ENCODE peak calls at places on chromosomes 11 and 22, in seven cellular contexts. E is heart right ventricle, A is heart left ventricle, D is GM13976, W is lung microvascular endothelial cell, H is testis, Y is iPS DF 19.7. U is an unnamed sample.

GRCh38 chr22:28903080-28903479 is 19.7 kb downstream of the ZNRF3 start:
- DNase-seq in E (peak), A (peak), D (no peak), W (no peak), H (peak), Y (no peak), U (no peak)

GRCh38 chr22:36417281-36417686 is 29.5 kb upstream of the MYH9 start:
- DNase-seq in E (no peak), A (no peak), D (no peak), W (peak), H (no peak), Y (no peak), U (no peak)

GRCh38 chr11:20162340-20162739 is 2.1 kb upstream of the DBX1 start:
- DNase-seq in E (no peak), A (no peak), D (peak), W (no peak), H (no peak), Y (no peak), U (no peak)

GRCh38 chr22:44925465-44926123 is 84.2 kb downstream of the PHF21B start:
- DNase-seq in E (no peak), A (no peak), D (no peak), W (no peak), H (no peak), Y (no peak), U (no peak)

GRCh38 chr22:29702025-29702930 is 17.5 kb upstream of the CABP7 start:
- DNase-seq in E (no peak), A (no peak), D (no peak), W (no peak), H (no peak), Y (no peak), U (no peak)

GRCh38 chr11:57363681-57364080 is 17.3 kb downstream of the PRG3 start:
- DNase-seq in E (no peak), A (no peak), D (no peak), W (no peak), H (no peak), Y (no peak), U (no peak)

GRCh38 chr11:122656631-122657101 is 1.1 kb downstream of the UBASH3B start:
- DNase-seq in E (peak), A (peak), D (peak), W (peak), H (peak), Y (no peak), U (no peak)

GRCh38 chr11:44638032-44638431 is 72.6 kb downstream of the CD82 start:
- DNase-seq in E (no peak), A (no peak), D (no peak), W (peak), H (peak), Y (no peak), U (no peak)

GRCh38 chr11:44631831-44632230 is 66.4 kb downstream of the CD82 start:
- DNase-seq in E (no peak), A (peak), D (peak), W (no peak), H (peak), Y (no peak), U (no peak)

GRCh38 chr11:92550411-92550810 is 325.8 kb downstream of the FAT3 start:
- DNase-seq in E (no peak), A (no peak), D (no peak), W (no peak), H (no peak), Y (peak), U (peak)

GRCh38 chr22:32269316-32269715 is 14.2 kb upstream of the SLC5A4 start:
- DNase-seq in E (no peak), A (no peak), D (no peak), W (no peak), H (no peak), Y (no peak), U (no peak)

GRCh38 chr11:5364214-5364613 is 12.9 kb downstream of the OR51B6 start:
- DNase-seq in E (no peak), A (no peak), D (no peak), W (peak), H (no peak), Y (no peak), U (no peak)

GRCh38 chr22:35229865-35230264 is 27.4 kb upstream of the HMGXB4 start:
- DNase-seq in E (no peak), A (no peak), D (no peak), W (no peak), H (no peak), Y (no peak), U (no peak)

GRCh38 chr22:33579448-33580093 is 340.7 kb downstream of the LARGE1 start:
- DNase-seq in E (peak), A (peak), D (peak), W (peak), H (peak), Y (peak), U (peak)

GRCh38 chr11:133943950-133944698 is 12.6 kb downstream of the IGSF9B start:
- DNase-seq in E (no peak), A (no peak), D (no peak), W (no peak), H (no peak), Y (no peak), U (no peak)

GRCh38 chr22:23305922-23306374 is 125.6 kb downstream of the BCR start:
- DNase-seq in E (peak), A (peak), D (no peak), W (peak), H (peak), Y (no peak), U (no peak)

GRCh38 chr11:16774920-16775603 is 36.6 kb downstream of the C11orf58 start:
- DNase-seq in E (no peak), A (no peak), D (no peak), W (no peak), H (no peak), Y (no peak), U (no peak)

GRCh38 chr11:102874842-102875241 is at the start of gene MMP12:
- DNase-seq in E (no peak), A (no peak), D (no peak), W (no peak), H (no peak), Y (no peak), U (no peak)

GRCh38 chr11:37450613-37451012 is 852.6 kb upstream of the RAG2 start:
- DNase-seq in E (no peak), A (no peak), D (no peak), W (no peak), H (no peak), Y (no peak), U (no peak)

GRCh38 chr11:67372232-67372992 is 986 bp downstream of the CLCF1 start:
- DNase-seq in E (peak), A (peak), D (peak), W (no peak), H (no peak), Y (no peak), U (peak)

GRCh38 chr11:5605849-5606248 is 9.4 kb downstream of the TRIM6 start:
- DNase-seq in E (no peak), A (no peak), D (no peak), W (peak), H (no peak), Y (no peak), U (no peak)

GRCh38 chr11:526192-526591 is 9.2 kb downstream of the HRAS start:
- DNase-seq in E (no peak), A (no peak), D (no peak), W (no peak), H (no peak), Y (no peak), U (no peak)

GRCh38 chr22:29306830-29307657 is 594 bp downstream of the GAS2L1 start:
- DNase-seq in E (peak), A (peak), D (peak), W (peak), H (peak), Y (no peak), U (no peak)

GRCh38 chr22:46514592-46515207 is 22.7 kb downstream of the CELSR1 start:
- DNase-seq in E (no peak), A (no peak), D (no peak), W (peak), H (no peak), Y (no peak), U (no peak)

GRCh38 chr11:102256251-102256650 is 61.0 kb upstream of the BIRC3 start:
- DNase-seq in E (no peak), A (no peak), D (no peak), W (peak), H (no peak), Y (no peak), U (no peak)

GRCh38 chr11:112321521-112322172 is 61.0 kb upstream of the PLET1 start:
- DNase-seq in E (no peak), A (peak), D (no peak), W (peak), H (no peak), Y (peak), U (peak)

GRCh38 chr11:118099838-118100570 is 13.2 kb upstream of the SMIM35 start:
- DNase-seq in E (no peak), A (peak), D (no peak), W (no peak), H (no peak), Y (no peak), U (no peak)

GRCh38 chr22:20203142-20204099 is 52.6 kb upstream of the CCDC188 start:
- DNase-seq in E (peak), A (no peak), D (no peak), W (no peak), H (peak), Y (no peak), U (peak)

GRCh38 chr22:25112538-25113253 is 87.0 kb upstream of the CRYBB3 start:
- DNase-seq in E (no peak), A (no peak), D (no peak), W (peak), H (no peak), Y (no peak), U (no peak)

GRCh38 chr11:70466154-70466553 is 67.8 kb downstream of the CTTN start:
- DNase-seq in E (no peak), A (no peak), D (no peak), W (no peak), H (no peak), Y (no peak), U (no peak)

GRCh38 chr11:64415286-64415685 is 56.3 kb downstream of the RPS6KA4 start:
- DNase-seq in E (no peak), A (no peak), D (no peak), W (no peak), H (no peak), Y (no peak), U (no peak)

GRCh38 chr11:8870461-8871282 is 40.3 kb upstream of the AKIP1 start:
- DNase-seq in E (peak), A (peak), D (peak), W (peak), H (peak), Y (peak), U (peak)

GRCh38 chr11:128406365-128406706 is 181.0 kb downstream of the ETS1 start:
- DNase-seq in E (no peak), A (peak), D (no peak), W (no peak), H (no peak), Y (no peak), U (no peak)

GRCh38 chr11:46273511-46274205 is 3.8 kb upstream of the CREB3L1 start:
- DNase-seq in E (no peak), A (no peak), D (no peak), W (no peak), H (no peak), Y (no peak), U (no peak)

GRCh38 chr22:37519268-37520195 is at the start of gene CARD10:
- DNase-seq in E (peak), A (no peak), D (no peak), W (peak), H (peak), Y (no peak), U (no peak)

GRCh38 chr22:24901448-24901847 is 45.0 kb downstream of the LHFPL7 start:
- DNase-seq in E (no peak), A (no peak), D (no peak), W (no peak), H (no peak), Y (no peak), U (no peak)

GRCh38 chr11:121210445-121210970 is 82.1 kb upstream of the SC5D start:
- DNase-seq in E (no peak), A (no peak), D (no peak), W (no peak), H (no peak), Y (no peak), U (no peak)